ENCODE peak calls at places on chromosomes 6 and 20, in eight cellular contexts. B is fibroblast of lung, Q is AG04450, A is cardiac muscle cell, R is K562, S is esophagus squamous epithelium, F is stomach, I is heart left ventricle. O is an unnamed sample.

GRCh38 chr6:170157567-170158218 is 133.2 kb downstream of the DLL1 start:
- DNase-seq in B (no peak), Q (no peak), A (no peak), R (no peak), S (no peak), F (no peak), I (no peak), O (no peak)

GRCh38 chr6:43296780-43297494 is 1.1 kb upstream of the SLC22A7 start:
- DNase-seq in B (no peak), Q (no peak), A (no peak), R (no peak), S (no peak), F (no peak), I (no peak), O (no peak)

GRCh38 chr6:27502508-27503435 is 29.9 kb upstream of the ZNF184 start:
- DNase-seq in B (peak; percentile 74), Q (peak; percentile 29), A (peak; percentile 47), R (peak; percentile 66), S (no peak), F (peak; percentile 35), I (peak; percentile 59), O (peak; percentile 49)

GRCh38 chr20:60037120-60037499 is 78.9 kb downstream of the CDH26 start:
- DNase-seq in B (no peak), Q (no peak), A (no peak), R (no peak), S (no peak), F (no peak), I (no peak), O (no peak)

GRCh38 chr20:54340667-54341081 is 132.8 kb downstream of the PFDN4 start:
- DNase-seq in B (peak; percentile 82), Q (peak; percentile 24), A (no peak), R (no peak), S (no peak), F (no peak), I (no peak), O (no peak)

GRCh38 chr6:118372413-118372812 is 175.7 kb upstream of the PLN start:
- DNase-seq in B (peak; percentile 67), Q (no peak), A (peak; percentile 27), R (no peak), S (no peak), F (no peak), I (peak; percentile 68), O (peak; percentile 45)

GRCh38 chr6:154481541-154482013 is 28.9 kb downstream of the CNKSR3 start:
- DNase-seq in B (no peak), Q (no peak), A (no peak), R (no peak), S (no peak), F (no peak), I (no peak), O (no peak)

GRCh38 chr20:35991142-35991771 is 22.9 kb downstream of the CNBD2 start:
- DNase-seq in B (peak; percentile 37), Q (no peak), A (peak; percentile 48), R (peak; percentile 50), S (no peak), F (peak; percentile 42), I (no peak), O (no peak)

GRCh38 chr6:131281471-131282270 is 146.4 kb downstream of the AKAP7 start:
- DNase-seq in B (peak; percentile 79), Q (no peak), A (peak; percentile 6), R (no peak), S (no peak), F (no peak), I (peak; percentile 32), O (peak; percentile 19)
- H3K4me3 ChIP-seq in B (no peak overlapping the region), Q (no peak overlapping the region), A (no peak overlapping the region), R (no peak overlapping the region), S (no peak overlapping the region), F (no peak overlapping the region), I (no peak overlapping the region), O (peak overlapping the region; percentile 10)

GRCh38 chr6:134345780-134346179 is 27.9 kb upstream of the SGK1 start:
- DNase-seq in B (no peak), Q (no peak), A (no peak), R (no peak), S (no peak), F (no peak), I (peak; percentile 65), O (peak; percentile 53)
- TF ChIP-seq CTCF in B (no peak), Q (no peak), A (no peak), R (no peak), S (no peak), F (no peak), I (no peak), O (no peak)

GRCh38 chr20:32278199-32278643 is 770 bp downstream of the KIF3B start:
- DNase-seq in B (no peak), Q (no peak), A (no peak), R (no peak), S (no peak), F (no peak), I (no peak), O (no peak)
- H3K27ac ChIP-seq in B (peak overlapping the region; percentile 78), Q (no peak overlapping the region), A (no peak overlapping the region), R (peak overlapping the region; percentile 39), S (peak overlapping the region; percentile 80), F (peak overlapping the region; percentile 86), I (peak overlapping the region; percentile 83), O (peak overlapping the region; percentile 87)

GRCh38 chr20:51416532-51417244 is 125.8 kb downstream of the NFATC2 start:
- DNase-seq in B (no peak), Q (no peak), A (no peak), R (no peak), S (no peak), F (no peak), I (no peak), O (no peak)
- H3K4me3 ChIP-seq in B (no peak overlapping the region), Q (no peak overlapping the region), A (no peak overlapping the region), R (no peak overlapping the region), S (no peak overlapping the region), F (no peak overlapping the region), I (no peak overlapping the region), O (peak overlapping the region; percentile 19)

DNA sequence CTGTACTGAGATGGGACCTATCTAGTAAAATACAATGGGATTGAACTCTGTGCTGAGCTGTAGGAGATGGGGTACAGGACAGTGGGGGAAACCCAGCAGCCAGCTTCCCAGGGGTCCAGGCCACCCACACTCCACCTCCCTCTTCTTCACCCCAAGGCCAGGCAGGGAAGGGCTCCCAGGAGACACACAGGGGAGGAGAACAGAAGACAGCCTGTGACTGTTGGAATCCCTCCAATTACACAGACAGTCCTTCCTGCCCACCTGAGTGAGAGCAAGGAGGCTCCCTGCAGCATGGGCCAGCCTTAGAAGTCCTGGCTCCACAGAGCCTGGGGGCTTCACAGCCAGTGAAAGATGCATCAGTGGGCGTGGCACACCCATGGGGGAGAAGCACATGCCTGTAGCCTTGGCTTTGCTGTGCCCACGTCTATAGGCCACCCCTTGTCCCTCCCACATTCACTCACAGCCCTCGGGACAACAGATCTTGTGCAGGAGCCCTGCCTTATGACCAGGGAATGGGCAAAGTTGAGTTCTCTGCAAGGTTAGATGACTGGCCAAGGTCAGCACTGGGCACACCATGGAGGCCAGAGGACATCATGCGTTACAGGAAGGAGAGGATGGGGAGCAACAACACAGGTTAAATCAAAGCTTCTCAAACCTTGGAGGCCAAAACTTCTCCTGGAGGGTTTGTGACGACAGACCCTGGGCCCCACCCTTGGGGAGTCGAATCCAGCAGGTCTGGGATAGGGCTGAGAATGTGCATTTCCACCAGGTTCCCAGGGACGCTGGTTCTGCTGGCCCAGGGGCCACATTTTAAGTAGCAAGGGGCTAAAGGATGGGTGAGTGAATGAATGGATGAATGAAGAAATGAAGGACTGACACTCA is 12.3 kb upstream of the CST7 start:
- DNase-seq in B (no peak), Q (no peak), A (no peak), R (no peak), S (no peak), F (no peak), I (no peak), O (no peak)
- TF ChIP-seq CTCF in B (no peak), Q (no peak), A (no peak), R (no peak), S (no peak), F (no peak), I (no peak), O (no peak)

GRCh38 chr6:386688-387266 is 4.8 kb upstream of the IRF4 start:
- DNase-seq in B (no peak), Q (no peak), A (no peak), R (no peak), S (no peak), F (no peak), I (no peak), O (no peak)
- H3K27ac ChIP-seq in B (no peak overlapping the region), Q (no peak overlapping the region), A (no peak overlapping the region), R (no peak overlapping the region), S (no peak overlapping the region), F (no peak overlapping the region), I (no peak overlapping the region), O (no peak overlapping the region)

GRCh38 chr6:5302220-5302946 is 41.1 kb downstream of the FARS2 start:
- DNase-seq in B (no peak), Q (no peak), A (no peak), R (peak; percentile 43), S (no peak), F (no peak), I (no peak), O (no peak)
- H3K4me3 ChIP-seq in B (no peak overlapping the region), Q (no peak overlapping the region), A (no peak overlapping the region), R (no peak overlapping the region), S (no peak overlapping the region), F (no peak overlapping the region), I (no peak overlapping the region), O (no peak overlapping the region)

GRCh38 chr6:147651249-147652063 is 143.0 kb downstream of the SAMD5 start:
- DNase-seq in B (peak; percentile 82), Q (no peak), A (no peak), R (no peak), S (no peak), F (no peak), I (peak; percentile 48), O (peak; percentile 22)
- TF ChIP-seq CTCF in B (no peak), Q (peak; percentile 20), A (peak; percentile 4), R (peak; percentile 46), S (no peak), F (no peak), I (peak; percentile 43), O (peak; percentile 62)